ENCODE peak calls at places on chromosome 2, in six cellular contexts. R is AG04450, N is endodermal cell, C is psoas muscle, E is IMR-90, K is mammary epithelial cell. P is an unnamed sample.

GRCh38 chr2:11055816-11056215 is 99.5 kb upstream of the SLC66A3 start:
- DNase-seq in R (no peak), K (no peak), C (no peak), E (no peak), N (no peak), P (no peak)

GRCh38 chr2:72012886-72013574 is 134.6 kb downstream of the CYP26B1 start:
- DNase-seq in K (peak; percentile 21), E (no peak), R (no peak), N (peak; percentile 51), C (no peak), P (peak; percentile 61)

GRCh38 chr2:107663632-107664031 is 163.1 kb upstream of the RGPD4 start:
- DNase-seq in N (no peak), R (no peak), E (no peak), C (no peak), K (no peak), P (no peak)

GRCh38 chr2:235793163-235793752 is 299.4 kb downstream of the AGAP1 start:
- DNase-seq in K (peak; percentile 54), N (peak; percentile 83), C (no peak), R (no peak), E (peak; percentile 24), P (no peak)

GRCh38 chr2:42407476-42407875 is 46.5 kb upstream of the COX7A2L start:
- DNase-seq in K (no peak), C (no peak), N (no peak), E (no peak), R (no peak), P (no peak)

GRCh38 chr2:29528891-29529520 is 392.4 kb downstream of the ALK start:
- DNase-seq in R (peak; percentile 51), C (peak; percentile 66), N (no peak), E (peak; percentile 79), K (no peak), P (no peak)

GRCh38 chr2:127705281-127706065 is 4.2 kb downstream of the SFT2D3 start:
- DNase-seq in C (no peak), E (peak; percentile 56), N (no peak), R (no peak), K (no peak), P (no peak)

GRCh38 chr2:108833219-108833618 is 46.6 kb downstream of the CCDC138 start:
- DNase-seq in N (no peak), R (peak; percentile 7), K (no peak), C (no peak), E (peak; percentile 36), P (no peak)

GRCh38 chr2:178142274-178143065 is 30.2 kb downstream of the RBM45 start:
- DNase-seq in C (no peak), E (no peak), R (no peak), K (no peak), N (no peak), P (no peak)

GRCh38 chr2:1648241-1649102 is 95.8 kb downstream of the PXDN start:
- DNase-seq in R (no peak), N (peak; percentile 41), C (no peak), K (no peak), E (no peak), P (peak; percentile 68)

GRCh38 chr2:181844551-181845290 is 46.8 kb upstream of the ITPRID2 start:
- DNase-seq in C (no peak), E (no peak), K (no peak), N (no peak), R (no peak), P (no peak)
- H3K27ac ChIP-seq in C (no peak overlapping the region), E (no peak overlapping the region), K (no peak overlapping the region), N (no peak overlapping the region), R (no peak overlapping the region), P (no peak overlapping the region)

GRCh38 chr2:44184106-44184505 is 15.4 kb downstream of the PPM1B start:
- DNase-seq in E (no peak), N (no peak), K (no peak), R (no peak), C (no peak), P (no peak)
- H3K27ac ChIP-seq in E (no peak overlapping the region), N (no peak overlapping the region), K (no peak overlapping the region), R (no peak overlapping the region), C (no peak overlapping the region), P (no peak overlapping the region)

GRCh38 chr2:100820346-100821254 is 661 bp downstream of the NPAS2 start:
- DNase-seq in R (no peak), E (no peak), C (peak; percentile 51), N (peak; percentile 61), K (peak; percentile 48), P (no peak)

GRCh38 chr2:100817388-100817985 is 2.5 kb upstream of the NPAS2 start:
- DNase-seq in N (no peak), K (peak; percentile 45), C (no peak), E (no peak), R (no peak), P (no peak)

GRCh38 chr2:100819365-100820345 is at the start of gene NPAS2:
- DNase-seq in N (peak; percentile 75), E (peak; percentile 46), K (peak; percentile 50), R (no peak), C (peak; percentile 69), P (no peak)

GRCh38 chr2:100818003-100818605 is 1.8 kb upstream of the NPAS2 start:
- DNase-seq in K (peak; percentile 82), N (no peak), R (no peak), C (no peak), E (peak; percentile 29), P (no peak)

GRCh38 chr2:100818606-100819364 is 1.2 kb upstream of the NPAS2 start:
- DNase-seq in N (peak; percentile 90), K (peak; percentile 76), R (peak; percentile 33), E (peak; percentile 72), C (peak; percentile 82), P (peak; percentile 86)
- H3K27ac ChIP-seq in N (no peak overlapping the region), K (peak overlapping the region; percentile 93), R (peak overlapping the region; percentile 61), E (peak overlapping the region; percentile 33), C (peak overlapping the region; percentile 87), P (peak overlapping the region; percentile 96)

GRCh38 chr2:218895326-218895725 is 14.7 kb downstream of the WNT10A start:
- DNase-seq in R (no peak), K (peak; percentile 52), N (peak; percentile 80), E (no peak), C (no peak), P (no peak)

GRCh38 chr2:218892693-218893348 is 12.2 kb downstream of the WNT10A start:
- DNase-seq in R (no peak), N (peak; percentile 90), C (peak; percentile 82), E (peak; percentile 45), K (peak; percentile 53), P (peak; percentile 75)

GRCh38 chr2:218894168-218895157 is 13.8 kb downstream of the WNT10A start:
- DNase-seq in N (no peak), K (peak; percentile 75), C (no peak), R (no peak), E (no peak), P (peak; percentile 53)

GRCh38 chr2:218891275-218892135 is 10.9 kb downstream of the WNT10A start:
- DNase-seq in C (no peak), N (no peak), E (no peak), K (no peak), R (no peak), P (peak; percentile 58)

DNA sequence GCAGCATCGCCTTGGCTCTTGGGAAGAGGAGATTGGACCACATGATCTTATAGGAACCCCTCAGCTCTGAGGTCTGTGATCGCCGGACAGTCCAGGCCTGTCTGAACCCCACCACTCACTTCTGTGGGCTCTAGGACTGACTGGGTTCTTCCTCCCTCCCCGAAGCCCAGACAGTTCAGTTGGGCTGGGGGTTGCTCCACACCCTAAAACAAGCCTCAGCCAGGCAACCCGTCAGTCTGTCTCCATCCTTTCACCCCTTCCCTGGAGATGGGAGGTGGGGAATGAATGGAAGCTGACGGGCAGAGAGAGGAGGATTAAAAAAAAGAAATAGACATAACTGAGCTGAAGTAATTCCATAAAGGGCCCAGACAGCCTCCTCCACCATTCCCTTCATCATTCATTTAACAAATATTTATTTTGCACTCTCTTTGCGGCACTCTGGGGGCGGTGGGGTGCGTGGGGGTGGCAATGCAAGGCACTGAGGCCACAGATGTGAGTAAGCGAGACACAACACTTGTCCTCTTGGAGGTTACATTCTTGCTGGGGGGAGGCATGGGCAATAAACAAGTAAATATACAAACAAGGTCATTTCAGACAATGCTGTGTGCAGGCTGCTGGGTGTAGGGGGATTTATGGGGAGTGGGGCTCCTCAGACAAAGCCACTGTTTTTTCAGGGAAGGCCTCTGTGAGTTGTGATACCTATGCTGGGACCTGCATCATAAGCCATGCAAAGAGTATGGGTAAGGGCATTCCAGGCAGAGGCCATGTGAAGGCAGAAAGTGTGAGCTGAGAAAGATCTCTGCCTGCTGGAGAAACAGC is 12.9 kb downstream of the WNT10A start:
- DNase-seq in C (no peak), E (no peak), R (no peak), K (no peak), N (no peak), P (peak; percentile 29)
- H3K27ac ChIP-seq in C (no peak overlapping the region), E (no peak overlapping the region), R (no peak overlapping the region), K (peak overlapping the region; percentile 10), N (no peak overlapping the region), P (no peak overlapping the region)

GRCh38 chr2:64857581-64858471 is 131.4 kb upstream of the SLC1A4 start:
- DNase-seq in K (no peak), R (no peak), N (peak; percentile 66), E (peak; percentile 60), C (peak; percentile 80), P (peak; percentile 79)
- H3K27ac ChIP-seq in K (no peak overlapping the region), R (peak overlapping the region; percentile 39), N (peak overlapping the region; percentile 26), E (peak overlapping the region; percentile 24), C (peak overlapping the region; percentile 93), P (peak overlapping the region; percentile 92)